ENCODE peak calls at places on chromosomes 5 and 9, in ten cellular contexts. J is gastrocnemius medialis, U is adrenal gland, K is body of pancreas, G is uterus, F is spleen, E is heart left ventricle, C is NB4, Y is A549, D is suprapubic skin. M is an unnamed sample.

GRCh38 chr9:129910628-129911567 is 75.6 kb downstream of the USP20 start:
- DNase-seq in J (no peak), U (no peak), K (no peak), G (no peak), F (no peak), E (no peak), C (peak), Y (peak), D (no peak), M (no peak)

GRCh38 chr5:11449217-11449616 is 455.0 kb downstream of the CTNND2 start:
- DNase-seq in J (no peak), U (no peak), K (no peak), G (no peak), F (no peak), E (no peak), C (no peak), Y (no peak), D (no peak), M (no peak)

GRCh38 chr9:133767625-133768024 is 29.5 kb upstream of the SARDH start:
- DNase-seq in J (no peak), U (no peak), K (peak), G (no peak), F (peak), E (no peak), C (no peak), Y (no peak), D (no peak), M (no peak)

GRCh38 chr9:89412951-89413350 is 85.0 kb downstream of the SEMA4D start:
- DNase-seq in J (no peak), U (no peak), K (no peak), G (no peak), F (no peak), E (no peak), C (no peak), Y (no peak), D (no peak), M (no peak)

GRCh38 chr5:83510199-83510730 is 38.7 kb downstream of the VCAN start:
- DNase-seq in J (no peak), U (no peak), K (no peak), G (no peak), F (no peak), E (no peak), C (no peak), Y (no peak), D (no peak), M (no peak)

GRCh38 chr5:180120221-180121101 is 48.9 kb upstream of the RNF130 start:
- DNase-seq in J (no peak), U (peak), K (peak), G (peak), F (peak), E (peak), C (no peak), Y (no peak), D (peak), M (no peak)

GRCh38 chr5:23631283-23632045 is 124.1 kb downstream of the PRDM9 start:
- DNase-seq in J (peak), U (no peak), K (no peak), G (no peak), F (no peak), E (peak), C (no peak), Y (peak), D (no peak), M (no peak)

GRCh38 chr5:67215592-67216471 is 19.2 kb upstream of the CD180 start:
- DNase-seq in J (peak), U (peak), K (peak), G (peak), F (peak), E (peak), C (peak), Y (no peak), D (peak), M (peak)

GRCh38 chr9:122121391-122121790 is 28.3 kb upstream of the TTLL11 start:
- DNase-seq in J (no peak), U (no peak), K (peak), G (no peak), F (no peak), E (no peak), C (no peak), Y (no peak), D (no peak), M (no peak)

GRCh38 chr5:100903036-100903887 is at the start of gene ST8SIA4:
- DNase-seq in J (peak), U (peak), K (peak), G (peak), F (peak), E (peak), C (peak), Y (no peak), D (peak), M (peak)

GRCh38 chr9:14868772-14869583 is 41.2 kb downstream of the FREM1 start:
- DNase-seq in J (no peak), U (peak), K (no peak), G (no peak), F (no peak), E (no peak), C (no peak), Y (no peak), D (no peak), M (no peak)

GRCh38 chr9:77495834-77496671 is 152.1 kb downstream of the GNA14 start:
- DNase-seq in J (no peak), U (peak), K (no peak), G (peak), F (no peak), E (no peak), C (no peak), Y (peak), D (no peak), M (no peak)

GRCh38 chr9:72362680-72363139 is 2.3 kb downstream of the ZFAND5 start:
- DNase-seq in J (peak), U (peak), K (peak), G (peak), F (peak), E (peak), C (peak), Y (peak), D (no peak), M (peak)

GRCh38 chr9:21434202-21435014 is 5.8 kb upstream of the IFNA1 start:
- DNase-seq in J (no peak), U (peak), K (peak), G (no peak), F (no peak), E (peak), C (peak), Y (peak), D (no peak), M (no peak)

GRCh38 chr5:100647461-100648230 is 112.5 kb downstream of the FAM174A start:
- DNase-seq in J (peak), U (peak), K (peak), G (peak), F (no peak), E (peak), C (peak), Y (no peak), D (peak), M (no peak)

GRCh38 chr9:134055981-134056461 is 11.8 kb downstream of the BRD3 start:
- DNase-seq in J (peak), U (peak), K (peak), G (peak), F (peak), E (peak), C (no peak), Y (peak), D (peak), M (no peak)

GRCh38 chr9:18447131-18447530 is 26.8 kb upstream of the ADAMTSL1 start:
- DNase-seq in J (peak), U (peak), K (peak), G (peak), F (no peak), E (no peak), C (no peak), Y (no peak), D (no peak), M (no peak)

GRCh38 chr5:179495906-179496455 is 54.4 kb upstream of the RUFY1 start:
- DNase-seq in J (no peak), U (no peak), K (no peak), G (no peak), F (no peak), E (no peak), C (no peak), Y (no peak), D (no peak), M (no peak)

GRCh38 chr5:108655750-108656450 is 91.8 kb upstream of the FER start:
- DNase-seq in J (no peak), U (no peak), K (no peak), G (no peak), F (no peak), E (no peak), C (no peak), Y (no peak), D (no peak), M (no peak)

GRCh38 chr5:74767579-74767913 is 497 bp downstream of the NSA2 start:
- DNase-seq in J (no peak), U (peak), K (peak), G (no peak), F (no peak), E (no peak), C (peak), Y (peak), D (no peak), M (no peak)

GRCh38 chr9:3205421-3206095 is 320.2 kb downstream of the RFX3 start:
- DNase-seq in J (no peak), U (no peak), K (no peak), G (no peak), F (no peak), E (no peak), C (no peak), Y (no peak), D (no peak), M (no peak)

GRCh38 chr5:102617857-102618187 is 119.0 kb upstream of the SLCO6A1 start:
- DNase-seq in J (no peak), U (no peak), K (no peak), G (no peak), F (no peak), E (no peak), C (no peak), Y (no peak), D (no peak), M (no peak)

GRCh38 chr5:36367524-36367923 is 65.8 kb upstream of the RANBP3L start:
- DNase-seq in J (no peak), U (no peak), K (no peak), G (no peak), F (no peak), E (no peak), C (no peak), Y (no peak), D (no peak), M (no peak)

GRCh38 chr9:129506892-129507291 is 114.0 kb downstream of the C9orf50 start:
- DNase-seq in J (no peak), U (peak), K (peak), G (no peak), F (peak), E (no peak), C (peak), Y (no peak), D (no peak), M (no peak)

GRCh38 chr9:99184427-99185327 is 37.1 kb downstream of the ALG2 start:
- DNase-seq in J (peak), U (peak), K (peak), G (peak), F (peak), E (peak), C (peak), Y (peak), D (peak), M (peak)
- TF ChIP-seq POLR2A in J (no peak), U (no peak), K (no peak), G (no peak), F (no peak), E (no peak), C (no peak), Y (no peak), D (no peak), M (no peak)

GRCh38 chr5:151079838-151080619 is 805 bp downstream of the TNIP1 start:
- DNase-seq in J (no peak), U (no peak), K (no peak), G (no peak), F (peak), E (no peak), C (peak), Y (peak), D (no peak), M (no peak)

GRCh38 chr5:151077419-151077818 is 3.4 kb downstream of the TNIP1 start:
- DNase-seq in J (peak), U (no peak), K (no peak), G (no peak), F (peak), E (no peak), C (no peak), Y (no peak), D (no peak), M (no peak)

GRCh38 chr5:151080620-151081425 is at the start of gene TNIP1:
- DNase-seq in J (peak), U (peak), K (peak), G (peak), F (peak), E (peak), C (peak), Y (peak), D (peak), M (peak)

GRCh38 chr5:151076616-151077015 is 4.2 kb downstream of the TNIP1 start:
- DNase-seq in J (no peak), U (no peak), K (no peak), G (no peak), F (peak), E (no peak), C (no peak), Y (no peak), D (no peak), M (no peak)

GRCh38 chr5:151078490-151079262 is 2.2 kb downstream of the TNIP1 start:
- DNase-seq in J (peak), U (no peak), K (peak), G (no peak), F (peak), E (peak), C (peak), Y (no peak), D (no peak), M (peak)
- TF ChIP-seq POLR2A in J (no peak), U (no peak), K (no peak), G (no peak), F (no peak), E (no peak), C (no peak), Y (no peak), D (no peak), M (peak)

GRCh38 chr9:35426627-35427026 is 63.3 kb upstream of the RUSC2 start:
- DNase-seq in J (no peak), U (no peak), K (no peak), G (no peak), F (no peak), E (no peak), C (no peak), Y (no peak), D (no peak), M (no peak)

GRCh38 chr9:35432076-35432475 is 57.8 kb upstream of the RUSC2 start:
- DNase-seq in J (no peak), U (no peak), K (no peak), G (no peak), F (no peak), E (no peak), C (no peak), Y (no peak), D (no peak), M (no peak)

GRCh38 chr9:35436940-35437339 is 53.0 kb upstream of the RUSC2 start:
- DNase-seq in J (no peak), U (no peak), K (no peak), G (no peak), F (no peak), E (no peak), C (peak), Y (no peak), D (no peak), M (no peak)

GRCh38 chr9:35431467-35431866 is 58.4 kb upstream of the RUSC2 start:
- DNase-seq in J (no peak), U (no peak), K (no peak), G (no peak), F (no peak), E (no peak), C (no peak), Y (no peak), D (no peak), M (no peak)
- TF ChIP-seq POLR2A in J (no peak), U (no peak), K (no peak), G (no peak), F (no peak), E (no peak), C (no peak), Y (no peak), D (no peak), M (no peak)

GRCh38 chr5:115296130-115296997 is at the start of gene CCDC112:
- DNase-seq in J (peak), U (peak), K (peak), G (peak), F (peak), E (peak), C (peak), Y (peak), D (peak), M (peak)
- TF ChIP-seq POLR2A in J (peak), U (peak), K (peak), G (peak), F (peak), E (no peak), C (peak), Y (peak), D (no peak), M (peak)

GRCh38 chr9:127780126-127780885 is 1.8 kb upstream of the SH2D3C start:
- DNase-seq in J (no peak), U (no peak), K (no peak), G (no peak), F (peak), E (no peak), C (peak), Y (no peak), D (no peak), M (no peak)

GRCh38 chr9:127779136-127779981 is 893 bp upstream of the SH2D3C start:
- DNase-seq in J (no peak), U (no peak), K (no peak), G (no peak), F (peak), E (peak), C (peak), Y (no peak), D (no peak), M (no peak)

GRCh38 chr9:127776919-127777280 is 1.6 kb downstream of the SH2D3C start:
- DNase-seq in J (no peak), U (no peak), K (no peak), G (no peak), F (no peak), E (no peak), C (no peak), Y (no peak), D (no peak), M (no peak)

GRCh38 chr9:127777368-127777960 is 1.0 kb downstream of the SH2D3C start:
- DNase-seq in J (no peak), U (no peak), K (no peak), G (no peak), F (peak), E (no peak), C (no peak), Y (no peak), D (no peak), M (no peak)

GRCh38 chr9:127778280-127779135 is at the start of gene SH2D3C:
- DNase-seq in J (no peak), U (no peak), K (no peak), G (no peak), F (peak), E (peak), C (peak), Y (no peak), D (no peak), M (no peak)
- TF ChIP-seq POLR2A in J (no peak), U (no peak), K (no peak), G (no peak), F (no peak), E (no peak), C (peak), Y (no peak), D (no peak), M (no peak)

DNA sequence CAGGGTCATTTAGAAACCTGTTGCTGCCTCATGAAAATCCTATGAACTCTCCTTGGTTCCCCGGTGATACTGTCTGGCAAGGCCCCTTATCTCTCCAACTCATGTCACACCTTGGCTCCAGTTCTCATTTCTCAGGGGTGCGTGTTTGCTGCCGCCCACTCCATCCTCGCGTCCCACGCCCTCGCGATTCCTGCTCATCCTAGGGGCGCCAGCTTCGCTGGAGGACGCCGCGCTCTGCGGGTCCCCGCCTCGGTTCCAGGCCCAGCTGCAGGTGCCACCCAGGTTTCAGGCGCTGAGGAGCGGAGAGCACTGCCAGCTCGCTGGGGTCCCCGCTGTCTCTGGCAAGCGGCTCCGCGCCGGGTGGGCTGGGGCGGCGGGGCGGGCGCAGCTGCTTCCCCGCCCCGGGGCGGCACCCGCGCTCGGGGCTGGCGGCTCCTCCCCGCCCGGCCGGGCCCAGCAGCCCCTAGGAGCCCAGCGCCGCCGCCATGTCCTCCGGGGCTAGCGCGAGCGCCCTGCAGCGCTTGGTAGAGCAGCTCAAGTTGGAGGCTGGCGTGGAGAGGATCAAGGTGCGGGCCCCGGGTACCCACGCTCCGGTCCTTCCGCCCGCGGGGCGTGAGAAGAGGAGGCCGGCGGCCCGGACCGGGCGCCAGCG is at the start of gene GNG10:
- DNase-seq in J (peak), U (peak), K (peak), G (peak), F (peak), E (peak), C (peak), Y (peak), D (peak), M (peak)
- TF ChIP-seq POLR2A in J (no peak), U (peak), K (peak), G (peak), F (no peak), E (no peak), C (peak), Y (peak), D (no peak), M (peak)

GRCh38 chr5:173855995-173856656 is 32.0 kb upstream of the CPEB4 start:
- DNase-seq in J (no peak), U (no peak), K (no peak), G (no peak), F (no peak), E (no peak), C (no peak), Y (no peak), D (no peak), M (no peak)

GRCh38 chr5:173857231-173857630 is 30.9 kb upstream of the CPEB4 start:
- DNase-seq in J (no peak), U (no peak), K (no peak), G (no peak), F (no peak), E (no peak), C (no peak), Y (no peak), D (no peak), M (no peak)

GRCh38 chr5:173858675-173859121 is 29.5 kb upstream of the CPEB4 start:
- DNase-seq in J (no peak), U (no peak), K (no peak), G (no peak), F (no peak), E (no peak), C (no peak), Y (no peak), D (no peak), M (no peak)

GRCh38 chr5:173859315-173860038 is 28.7 kb upstream of the CPEB4 start:
- DNase-seq in J (no peak), U (no peak), K (no peak), G (no peak), F (no peak), E (no peak), C (no peak), Y (no peak), D (no peak), M (no peak)

DNA sequence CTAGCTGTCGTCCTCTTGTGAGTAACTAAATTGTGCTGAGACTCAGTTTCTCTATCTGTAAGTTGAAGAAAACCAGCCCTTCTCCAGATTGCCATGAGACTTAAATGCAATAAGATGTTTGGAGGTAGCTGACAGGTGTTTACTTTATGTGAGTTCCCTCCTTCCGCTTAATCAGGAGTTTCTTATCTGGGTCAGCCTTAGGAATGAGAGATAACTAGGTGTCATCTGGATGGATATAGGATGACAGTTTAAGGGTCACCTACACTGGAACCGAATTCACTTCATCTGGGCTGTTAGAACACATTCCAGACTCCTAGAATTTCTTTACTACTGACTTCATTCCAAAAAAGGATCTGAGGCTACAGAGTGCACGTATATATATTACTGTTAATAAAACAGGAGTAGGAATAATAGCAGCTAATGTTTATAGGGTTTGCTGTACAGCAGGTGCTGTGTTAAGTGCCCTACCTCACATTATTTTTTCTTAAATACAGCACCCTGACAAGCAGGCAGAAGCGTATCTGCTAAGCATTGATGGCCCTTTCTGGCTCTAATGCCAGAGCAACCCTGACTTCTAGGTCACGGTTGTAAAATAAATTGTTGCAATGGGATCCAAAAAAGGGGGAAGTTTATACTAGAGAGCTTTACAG is 30.0 kb upstream of the CPEB4 start:
- DNase-seq in J (no peak), U (no peak), K (no peak), G (no peak), F (no peak), E (no peak), C (no peak), Y (no peak), D (no peak), M (no peak)
- TF ChIP-seq POLR2A in J (no peak), U (no peak), K (no peak), G (no peak), F (no peak), E (no peak), C (no peak), Y (no peak), D (no peak), M (no peak)

GRCh38 chr5:151684690-151685361 is 1.9 kb downstream of the SPARC start:
- DNase-seq in J (peak), U (peak), K (no peak), G (peak), F (no peak), E (peak), C (peak), Y (no peak), D (peak), M (no peak)
- TF ChIP-seq POLR2A in J (peak), U (peak), K (no peak), G (peak), F (peak), E (no peak), C (no peak), Y (no peak), D (no peak), M (no peak)